ENCODE peak calls at places on chromosomes 11 and 22, in seven cellular contexts. J is hepatic stellate cell, N is GM23248, U is Right ventricle myocardium superior, T is GDM1, F is dermis blood vessel endothelial cell, P is uterus. G is an unnamed sample.

GRCh38 chr22:44330727-44331660 is 18.2 kb upstream of the SHISAL1 start:
- DNase-seq in N (peak; percentile 46), P (no peak), F (no peak), J (no peak), U (no peak), T (no peak), G (no peak)

GRCh38 chr11:64356498-64357411 is 2.2 kb upstream of the RPS6KA4 start:
- DNase-seq in P (no peak), J (peak; percentile 48), N (peak; percentile 69), F (peak; percentile 61), T (peak; percentile 16), U (no peak), G (no peak)

GRCh38 chr11:26944866-26945664 is 48.8 kb upstream of the FIBIN start:
- DNase-seq in F (no peak), J (no peak), T (no peak), P (no peak), N (peak; percentile 77), U (no peak), G (no peak)

GRCh38 chr11:120835601-120836228 is 188.2 kb upstream of the TBCEL start:
- DNase-seq in J (no peak), U (no peak), F (no peak), T (no peak), N (peak; percentile 23), P (no peak), G (no peak)

GRCh38 chr22:20972014-20972797 is 5.2 kb downstream of the AIFM3 start:
- DNase-seq in P (no peak), U (no peak), T (no peak), N (peak; percentile 30), J (peak; percentile 51), F (peak; percentile 48), G (no peak)

GRCh38 chr11:73398132-73398526 is 21.9 kb downstream of the RELT start:
- DNase-seq in J (no peak), U (no peak), N (no peak), T (no peak), P (no peak), F (no peak), G (no peak)

GRCh38 chr22:29593923-29594322 is 9.5 kb upstream of the NF2 start:
- DNase-seq in N (no peak), J (no peak), F (no peak), P (no peak), U (no peak), T (no peak), G (no peak)

GRCh38 chr22:37549704-37550059 is 10.6 kb upstream of the CDC42EP1 start:
- DNase-seq in F (peak; percentile 69), N (peak; percentile 89), T (no peak), U (peak; percentile 57), J (peak; percentile 66), P (peak; percentile 69), G (no peak)

GRCh38 chr11:35682230-35683195 is 19.9 kb downstream of the TRIM44 start:
- DNase-seq in T (no peak), F (peak; percentile 58), P (no peak), J (no peak), U (no peak), N (peak; percentile 30), G (no peak)

GRCh38 chr11:11444027-11444799 is 91.2 kb upstream of the CSNK2A3 start:
- DNase-seq in F (no peak), N (peak; percentile 33), T (no peak), J (no peak), U (no peak), P (no peak), G (no peak)

GRCh38 chr11:64244107-64244506 is 2.6 kb downstream of the PPP1R14B start:
- DNase-seq in N (no peak), T (no peak), F (no peak), P (no peak), U (no peak), J (no peak), G (no peak)